ENCODE peak calls at places on chromosomes 16 and 17, in seven cellular contexts. C, I, A, G, V, Z and N are unnamed samples.

GRCh38 chr16:12958366-12958765 is 57.0 kb downstream of the SHISA9 start:
- DNase-seq in C (no peak), I (no peak), A (no peak), G (no peak), V (no peak), Z (no peak), N (no peak)

GRCh38 chr16:66898933-66899309 is 18.6 kb downstream of the PDP2 start:
- DNase-seq in C (no peak), I (no peak), A (no peak), G (no peak), V (no peak), Z (no peak), N (no peak)

GRCh38 chr17:42784811-42785592 is 4.6 kb downstream of the WNK4 start:
- DNase-seq in C (no peak), I (no peak), A (no peak), G (no peak), V (no peak), Z (no peak), N (no peak)

GRCh38 chr16:58644765-58645487 is 15.3 kb upstream of the CNOT1 start:
- DNase-seq in C (no peak), I (no peak), A (no peak), G (no peak), V (no peak), Z (no peak), N (no peak)

GRCh38 chr16:88888057-88888777 is 21.8 kb upstream of the PABPN1L start:
- DNase-seq in C (no peak), I (no peak), A (no peak), G (no peak), V (no peak), Z (no peak), N (no peak)

GRCh38 chr17:28133562-28133970 is 91.1 kb downstream of the NLK start:
- DNase-seq in C (no peak), I (no peak), A (no peak), G (no peak), V (no peak), Z (no peak), N (no peak)

GRCh38 chr16:46586011-46586577 is 35.1 kb downstream of the SHCBP1 start:
- DNase-seq in C (no peak), I (no peak), A (no peak), G (no peak), V (no peak), Z (no peak), N (no peak)

GRCh38 chr16:73065617-73066313 is 17.8 kb upstream of the ZFHX3 start:
- DNase-seq in C (no peak), I (no peak), A (no peak), G (no peak), V (no peak), Z (no peak), N (no peak)

GRCh38 chr17:40309938-40310510 is 1.0 kb downstream of the RARA start:
- DNase-seq in C (no peak), I (no peak), A (no peak), G (no peak), V (no peak), Z (no peak), N (no peak)